ENCODE peak calls at places on chromosome 14, in five cellular contexts. One of them, this sample, is unnamed.

GRCh38 chr14:47040490-47040889 is 388.9 kb upstream of the RPL10L start:
- DNase-seq in A549: no peak
- DNase-seq in spleen: no peak
- DNase-seq in neural progenitor cell: peak; percentile 50
- DNase-seq in H9: peak; percentile 33
- DNase-seq in this sample: no peak

GRCh38 chr14:92863281-92863680 is 59.7 kb upstream of the CHGA start:
- DNase-seq in A549: no peak
- DNase-seq in spleen: no peak
- DNase-seq in neural progenitor cell: no peak
- DNase-seq in H9: no peak
- DNase-seq in this sample: no peak

GRCh38 chr14:50362791-50363733 is 33.6 kb downstream of the CDKL1 start:
- DNase-seq in A549: no peak
- DNase-seq in spleen: peak; percentile 74
- DNase-seq in neural progenitor cell: no peak
- DNase-seq in H9: no peak
- DNase-seq in this sample: no peak

GRCh38 chr14:92603309-92604257 is 90.0 kb downstream of the RIN3 start:
- DNase-seq in A549: no peak
- DNase-seq in spleen: no peak
- DNase-seq in neural progenitor cell: peak; percentile 52
- DNase-seq in H9: no peak
- DNase-seq in this sample: no peak

GRCh38 chr14:83568141-83568540 is 1961.8 kb upstream of the FLRT2 start:
- DNase-seq in A549: no peak
- DNase-seq in spleen: no peak
- DNase-seq in neural progenitor cell: no peak
- DNase-seq in H9: no peak
- DNase-seq in this sample: no peak

GRCh38 chr14:105204206-105204930 is 23.3 kb upstream of the NUDT14 start:
- DNase-seq in A549: no peak
- DNase-seq in spleen: no peak
- DNase-seq in neural progenitor cell: no peak
- DNase-seq in H9: no peak
- DNase-seq in this sample: no peak

GRCh38 chr14:55277972-55278740 is 6.9 kb downstream of the FBXO34 start:
- DNase-seq in A549: no peak
- DNase-seq in spleen: no peak
- DNase-seq in neural progenitor cell: no peak
- DNase-seq in H9: no peak
- DNase-seq in this sample: no peak

GRCh38 chr14:31320216-31320615 is 100.1 kb downstream of the HEATR5A start:
- DNase-seq in A549: no peak
- DNase-seq in spleen: no peak
- DNase-seq in neural progenitor cell: no peak
- DNase-seq in H9: no peak
- DNase-seq in this sample: no peak

GRCh38 chr14:82710257-82710841 is 1176.7 kb upstream of the SEL1L start:
- DNase-seq in A549: peak; percentile 13
- DNase-seq in spleen: no peak
- DNase-seq in neural progenitor cell: peak; percentile 84
- DNase-seq in H9: peak; percentile 76
- DNase-seq in this sample: peak; percentile 38

GRCh38 chr14:88297306-88297705 is 25.8 kb downstream of the KCNK10 start:
- DNase-seq in A549: no peak
- DNase-seq in spleen: no peak
- DNase-seq in neural progenitor cell: no peak
- DNase-seq in H9: no peak
- DNase-seq in this sample: no peak

GRCh38 chr14:101820283-101820798 is 58.8 kb downstream of the PPP2R5C start:
- DNase-seq in A549: no peak
- DNase-seq in spleen: no peak
- DNase-seq in neural progenitor cell: no peak
- DNase-seq in H9: no peak
- DNase-seq in this sample: no peak

GRCh38 chr14:32469388-32470160 is 140.5 kb downstream of the AKAP6 start:
- DNase-seq in A549: peak; percentile 15
- DNase-seq in spleen: no peak
- DNase-seq in neural progenitor cell: peak; percentile 49
- DNase-seq in H9: no peak
- DNase-seq in this sample: no peak

GRCh38 chr14:54366726-54367707 is 29.8 kb upstream of the CDKN3 start:
- DNase-seq in A549: peak; percentile 38
- DNase-seq in spleen: no peak
- DNase-seq in neural progenitor cell: peak; percentile 72
- DNase-seq in H9: peak; percentile 79
- DNase-seq in this sample: peak; percentile 46

GRCh38 chr14:50342211-50343080 is 30.3 kb downstream of the DMAC2L start:
- DNase-seq in A549: peak; percentile 21
- DNase-seq in spleen: peak; percentile 87
- DNase-seq in neural progenitor cell: peak; percentile 72
- DNase-seq in H9: peak; percentile 55
- DNase-seq in this sample: peak; percentile 58

GRCh38 chr14:101687756-101688546 is 73.6 kb upstream of the PPP2R5C start:
- DNase-seq in A549: no peak
- DNase-seq in spleen: no peak
- DNase-seq in neural progenitor cell: no peak
- DNase-seq in H9: no peak
- DNase-seq in this sample: no peak

GRCh38 chr14:89603938-89604480 is 187.0 kb upstream of the FOXN3 start:
- DNase-seq in A549: no peak
- DNase-seq in spleen: no peak
- DNase-seq in neural progenitor cell: no peak
- DNase-seq in H9: no peak
- DNase-seq in this sample: no peak

GRCh38 chr14:50978521-50978871 is 34.2 kb upstream of the PYGL start:
- DNase-seq in A549: no peak
- DNase-seq in spleen: no peak
- DNase-seq in neural progenitor cell: no peak
- DNase-seq in H9: no peak
- DNase-seq in this sample: no peak

GRCh38 chr14:60970146-60970545 is 10.7 kb downstream of the TRMT5 start:
- DNase-seq in A549: no peak
- DNase-seq in spleen: no peak
- DNase-seq in neural progenitor cell: no peak
- DNase-seq in H9: no peak
- DNase-seq in this sample: no peak

GRCh38 chr14:49920935-49921334 is 28.1 kb downstream of the ARF6 start:
- DNase-seq in A549: no peak
- DNase-seq in spleen: no peak
- DNase-seq in neural progenitor cell: no peak
- DNase-seq in H9: no peak
- DNase-seq in this sample: no peak

GRCh38 chr14:68947802-68948201 is 31.3 kb downstream of the ACTN1 start:
- DNase-seq in A549: no peak
- DNase-seq in spleen: peak; percentile 70
- DNase-seq in neural progenitor cell: peak; percentile 61
- DNase-seq in H9: no peak
- DNase-seq in this sample: peak; percentile 71

GRCh38 chr14:57068511-57068910 is 200.2 kb downstream of the EXOC5 start:
- DNase-seq in A549: no peak
- DNase-seq in spleen: no peak
- DNase-seq in neural progenitor cell: peak; percentile 63
- DNase-seq in H9: no peak
- DNase-seq in this sample: no peak

GRCh38 chr14:61234215-61234916 is 46.8 kb downstream of the TMEM30B start:
- DNase-seq in A549: no peak
- DNase-seq in spleen: no peak
- DNase-seq in neural progenitor cell: no peak
- DNase-seq in H9: no peak
- DNase-seq in this sample: no peak

GRCh38 chr14:79404874-79405273 is 806.4 kb downstream of the DIO2 start:
- DNase-seq in A549: no peak
- DNase-seq in spleen: no peak
- DNase-seq in neural progenitor cell: no peak
- DNase-seq in H9: no peak
- DNase-seq in this sample: no peak

GRCh38 chr14:55274760-55275159 is 3.5 kb downstream of the FBXO34 start:
- DNase-seq in A549: no peak
- DNase-seq in spleen: no peak
- DNase-seq in neural progenitor cell: no peak
- DNase-seq in H9: no peak
- DNase-seq in this sample: no peak

GRCh38 chr14:80049055-80049454 is 162.2 kb downstream of the DIO2 start:
- DNase-seq in A549: no peak
- DNase-seq in spleen: no peak
- DNase-seq in neural progenitor cell: no peak
- DNase-seq in H9: no peak
- DNase-seq in this sample: no peak

GRCh38 chr14:105382343-105383082 is 15.8 kb upstream of the TEX22 start:
- DNase-seq in A549: no peak
- DNase-seq in spleen: peak; percentile 59
- DNase-seq in neural progenitor cell: no peak
- DNase-seq in H9: no peak
- DNase-seq in this sample: no peak

DNA sequence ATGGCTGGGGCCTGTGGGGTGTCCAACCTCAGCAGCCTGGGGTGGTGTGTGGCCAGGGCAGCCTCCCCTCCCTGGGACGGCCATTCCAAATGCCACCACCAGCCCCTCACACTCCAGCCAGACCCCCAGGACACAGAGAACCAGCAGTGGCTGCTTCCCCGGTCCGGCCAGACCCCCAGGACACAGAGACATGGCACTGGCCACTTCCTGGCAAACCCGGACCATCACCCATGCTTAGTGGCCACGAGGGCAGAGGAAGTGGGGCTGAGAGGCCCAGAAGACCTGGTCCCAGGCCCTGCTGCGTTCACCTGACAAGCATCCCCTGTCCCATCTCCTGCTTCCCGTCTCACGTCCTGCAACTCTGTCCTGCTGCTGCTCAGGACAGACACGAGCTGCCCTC is 26.7 kb downstream of the BEGAIN start:
- DNase-seq in A549: no peak
- DNase-seq in spleen: no peak
- DNase-seq in neural progenitor cell: no peak
- DNase-seq in H9: no peak
- DNase-seq in this sample: no peak
- TF ChIP-seq CTCF in A549: no peak
- TF ChIP-seq CTCF in spleen: no peak
- TF ChIP-seq CTCF in neural progenitor cell: no peak
- TF ChIP-seq CTCF in H9: no peak
- TF ChIP-seq CTCF in this sample: no peak

GRCh38 chr14:75979641-75980422 is 2.0 kb downstream of the TGFB3 start:
- DNase-seq in A549: no peak
- DNase-seq in spleen: no peak
- DNase-seq in neural progenitor cell: no peak
- DNase-seq in H9: no peak
- DNase-seq in this sample: peak; percentile 58
- H3K27ac ChIP-seq in A549: no peak overlapping the region
- H3K27ac ChIP-seq in spleen: no peak overlapping the region
- H3K27ac ChIP-seq in neural progenitor cell: no peak overlapping the region
- H3K27ac ChIP-seq in H9: no peak overlapping the region
- H3K27ac ChIP-seq in this sample: peak overlapping the region; percentile 97

GRCh38 chr14:38145142-38145541 is 62.6 kb upstream of the SSTR1 start:
- DNase-seq in A549: no peak
- DNase-seq in spleen: no peak
- DNase-seq in neural progenitor cell: no peak
- DNase-seq in H9: no peak
- DNase-seq in this sample: no peak

DNA sequence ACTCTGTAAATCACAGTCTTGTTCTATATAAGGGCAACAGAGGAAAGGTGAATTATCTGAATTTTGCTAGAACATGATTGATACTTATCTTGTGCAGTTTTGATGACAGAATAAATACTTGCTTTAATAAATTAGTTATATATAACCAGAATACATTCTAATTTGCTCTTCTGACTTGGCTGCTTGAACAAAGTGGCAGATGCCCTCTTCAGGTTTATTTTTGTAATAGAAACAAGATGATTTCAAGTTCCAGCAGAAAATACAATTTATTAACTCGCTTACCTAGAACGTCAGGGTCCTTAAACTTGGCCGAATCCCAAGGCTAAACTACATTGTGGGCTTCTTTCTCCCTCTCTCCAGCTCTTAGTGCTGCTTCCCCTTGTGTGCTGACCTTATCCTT is 57.6 kb upstream of the SSTR1 start:
- DNase-seq in A549: no peak
- DNase-seq in spleen: no peak
- DNase-seq in neural progenitor cell: no peak
- DNase-seq in H9: no peak
- DNase-seq in this sample: no peak
- TF ChIP-seq CTCF in A549: no peak
- TF ChIP-seq CTCF in spleen: no peak
- TF ChIP-seq CTCF in neural progenitor cell: no peak
- TF ChIP-seq CTCF in H9: no peak
- TF ChIP-seq CTCF in this sample: no peak

DNA sequence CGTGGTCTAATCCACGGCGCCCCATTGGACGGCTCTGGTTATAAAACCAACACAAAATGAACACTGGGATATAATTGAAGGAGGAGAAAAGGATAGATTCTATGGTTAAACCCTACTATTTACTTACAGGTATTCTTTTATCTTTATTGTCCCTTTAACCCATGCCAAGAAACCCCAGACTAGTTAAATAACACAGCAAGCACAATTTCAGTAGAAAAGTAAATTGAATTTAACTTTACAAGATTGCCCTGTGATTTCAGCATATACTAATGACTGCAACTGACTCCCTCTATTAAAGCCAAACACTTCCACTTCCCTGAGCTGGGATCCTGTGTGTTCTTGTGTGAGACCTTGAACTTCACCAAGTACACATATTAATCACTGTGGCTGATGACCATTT is 45.3 kb downstream of the BCL11B start:
- DNase-seq in A549: no peak
- DNase-seq in spleen: no peak
- DNase-seq in neural progenitor cell: no peak
- DNase-seq in H9: no peak
- DNase-seq in this sample: no peak
- H3K27ac ChIP-seq in A549: no peak overlapping the region
- H3K27ac ChIP-seq in spleen: no peak overlapping the region
- H3K27ac ChIP-seq in neural progenitor cell: no peak overlapping the region
- H3K27ac ChIP-seq in H9: no peak overlapping the region
- H3K27ac ChIP-seq in this sample: no peak overlapping the region

This sample was measured in uterus.